ENCODE peak calls at places on chromosomes 6 and 20, in ten cellular contexts. T is A549, B is left ventricle myocardium inferior, S is IMR-90, W is cardiac muscle cell, Y is HCT116, F is fibroblast of lung, I is body of pancreas, N is tibial nerve, G is OCI-LY7. Z is an unnamed sample. For H3K4me1, the result is how much of the 10 kb centered on the place peaks cover.

GRCh38 chr20:56788041-56788670 is 159.1 kb downstream of the TFAP2C start:
- DNase-seq in T (peak), B (no peak), S (peak), W (no peak), Y (peak), F (peak), I (peak), N (peak), G (no peak), Z (no peak)

GRCh38 chr6:37029249-37029959 is 23.9 kb downstream of the FGD2 start:
- DNase-seq in T (peak), B (peak), S (peak), W (peak), Y (peak), F (peak), I (peak), N (peak), G (peak), Z (no peak)

GRCh38 chr6:71349976-71350615 is 61.5 kb downstream of the OGFRL1 start:
- DNase-seq in T (no peak), B (no peak), S (peak), W (no peak), Y (no peak), F (peak), I (no peak), N (peak), G (no peak), Z (no peak)

GRCh38 chr6:23511797-23512196 is 614.2 kb upstream of the NRSN1 start:
- DNase-seq in T (no peak), B (no peak), S (no peak), W (no peak), Y (no peak), F (no peak), I (no peak), N (no peak), G (no peak), Z (no peak)

GRCh38 chr20:34215711-34216381 is 25.4 kb upstream of the ASIP start:
- DNase-seq in T (peak), B (peak), S (peak), W (peak), Y (peak), F (peak), I (peak), N (peak), G (no peak), Z (peak)

GRCh38 chr6:139498715-139499114 is 124.3 kb upstream of the CITED2 start:
- DNase-seq in T (no peak), B (no peak), S (no peak), W (no peak), Y (no peak), F (no peak), I (no peak), N (no peak), G (no peak), Z (no peak)

GRCh38 chr6:4873928-4874327 is 97.7 kb downstream of the CDYL start:
- DNase-seq in T (no peak), B (no peak), S (no peak), W (no peak), Y (no peak), F (no peak), I (no peak), N (no peak), G (no peak), Z (no peak)

GRCh38 chr6:93120154-93120742 is 299.1 kb downstream of the EPHA7 start:
- DNase-seq in T (no peak), B (no peak), S (no peak), W (no peak), Y (no peak), F (no peak), I (no peak), N (no peak), G (no peak), Z (no peak)

GRCh38 chr20:45052698-45053440 is 48.1 kb downstream of the KCNS1 start:
- DNase-seq in T (no peak), B (no peak), S (peak), W (no peak), Y (no peak), F (peak), I (no peak), N (no peak), G (peak), Z (no peak)

GRCh38 chr6:73134588-73134987 is 90.7 kb downstream of the KHDC1L start:
- DNase-seq in T (no peak), B (no peak), S (peak), W (no peak), Y (peak), F (peak), I (peak), N (no peak), G (peak), Z (no peak)

GRCh38 chr6:41059569-41059968 is 6.6 kb downstream of the APOBEC2 start:
- DNase-seq in T (no peak), B (no peak), S (peak), W (no peak), Y (no peak), F (peak), I (no peak), N (no peak), G (no peak), Z (no peak)

DNA sequence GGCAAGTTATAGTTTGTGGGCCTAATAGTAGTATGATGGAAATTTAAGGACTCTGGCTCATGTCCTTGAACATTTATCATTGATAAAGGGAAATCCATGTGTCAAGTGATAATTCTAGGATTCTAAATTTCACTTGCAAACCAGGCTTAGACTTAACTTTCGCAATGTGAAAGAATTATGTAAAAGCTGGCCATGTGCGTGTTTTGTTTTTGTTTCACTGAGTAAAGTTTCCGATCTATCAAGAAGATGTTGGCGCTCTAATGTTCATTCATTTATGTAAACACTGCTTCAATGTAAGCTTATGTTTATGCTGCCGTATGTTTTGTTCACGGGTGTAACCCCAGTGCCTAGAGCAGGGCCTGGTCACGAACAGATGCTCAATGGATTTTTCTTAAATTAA is 302.0 kb downstream of the SOX4 start:
- DNase-seq in T (no peak), B (no peak), S (peak), W (no peak), Y (no peak), F (no peak), I (no peak), N (no peak), G (no peak), Z (no peak)
- H3K4me3 ChIP-seq in T (no peak), B (no peak), S (no peak), W (no peak), Y (no peak), F (no peak), I (no peak), N (no peak), G (no peak), Z (no peak)

DNA sequence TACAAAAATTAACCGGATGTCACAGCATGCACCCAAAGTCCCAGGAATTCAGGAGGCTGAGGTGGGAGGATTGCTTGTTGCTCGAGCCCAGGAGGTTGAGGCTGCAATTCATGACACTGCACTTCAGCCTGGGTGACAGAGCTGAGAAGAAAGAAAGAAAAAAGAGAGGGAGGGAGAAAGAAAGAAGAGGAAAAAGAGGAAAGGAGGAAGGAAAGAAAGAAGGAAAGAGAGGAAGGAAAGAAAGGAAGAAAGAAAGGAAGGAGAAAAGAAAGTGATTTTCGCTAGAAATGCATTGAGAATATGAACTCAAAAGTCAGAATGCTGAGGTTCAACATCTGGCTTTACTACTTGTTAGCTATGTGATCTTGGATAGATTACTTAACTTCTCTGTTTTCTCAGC is 6.6 kb downstream of the SENP6 start:
- DNase-seq in T (no peak), B (no peak), S (no peak), W (no peak), Y (no peak), F (no peak), I (no peak), N (no peak), G (no peak), Z (no peak)
- H3K4me1 ChIP-seq in T (under half), B (half or more), S (under half), W (under half), Y (under half), F (under half), I (half or more), N (under half), G (half or more), Z (half or more)

GRCh38 chr6:141675957-141676356 is 456.8 kb upstream of the GJE1 start:
- DNase-seq in T (no peak), B (no peak), S (peak), W (no peak), Y (peak), F (peak), I (no peak), N (no peak), G (no peak), Z (no peak)

GRCh38 chr6:141682391-141682790 is 450.3 kb upstream of the GJE1 start:
- DNase-seq in T (no peak), B (no peak), S (no peak), W (no peak), Y (no peak), F (no peak), I (no peak), N (no peak), G (no peak), Z (no peak)

DNA sequence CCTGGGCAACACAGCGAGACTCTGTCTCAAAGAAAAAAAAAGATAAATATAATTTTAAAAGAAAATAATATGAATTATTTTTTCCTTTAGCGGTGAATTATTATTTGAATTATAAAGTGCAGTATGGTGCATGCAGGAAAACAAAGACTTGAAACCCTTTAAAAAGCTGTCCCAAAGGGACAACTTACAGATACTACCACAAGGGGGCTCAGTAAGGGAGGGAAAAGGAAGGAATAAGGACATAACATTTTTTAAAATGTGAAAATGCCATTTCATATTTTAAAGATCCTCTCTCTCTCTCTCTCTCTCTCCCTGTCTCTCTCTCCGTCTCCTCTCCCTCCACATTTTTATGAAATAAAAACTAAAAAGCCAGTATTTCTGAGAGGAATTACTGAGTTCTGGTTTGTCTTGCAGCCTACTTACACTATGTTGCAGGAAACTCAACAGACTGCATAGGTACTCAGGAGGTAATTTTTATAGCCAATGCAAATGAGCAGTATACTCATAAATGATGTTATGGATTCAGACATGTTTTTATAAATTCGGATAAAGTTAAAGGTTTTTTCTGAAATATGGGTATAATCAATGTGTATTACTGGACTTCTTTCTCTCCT is 455.0 kb upstream of the GJE1 start:
- DNase-seq in T (no peak), B (no peak), S (peak), W (peak), Y (peak), F (peak), I (no peak), N (no peak), G (peak), Z (no peak)
- TF ChIP-seq CTCF in T (peak), B (peak), S (peak), W (peak), Y (peak), F (peak), I (peak), N (peak), G (peak), Z (peak)

GRCh38 chr20:63129376-63129965 is 86.5 kb downstream of the YTHDF1 start:
- DNase-seq in T (no peak), B (no peak), S (no peak), W (no peak), Y (no peak), F (no peak), I (no peak), N (no peak), G (no peak), Z (no peak)
- H3K4me3 ChIP-seq in T (no peak), B (no peak), S (no peak), W (no peak), Y (no peak), F (no peak), I (no peak), N (no peak), G (no peak), Z (no peak)

GRCh38 chr20:43936371-43936770 is 21.7 kb downstream of the TOX2 start:
- DNase-seq in T (no peak), B (no peak), S (peak), W (no peak), Y (no peak), F (peak), I (no peak), N (no peak), G (no peak), Z (no peak)
- H3K4me1 ChIP-seq in T (under half), B (under half), S (under half), W (under half), Y (under half), F (under half), I (under half), N (under half), G (under half), Z (under half)

GRCh38 chr20:1174787-1175186 is 10.0 kb downstream of the TMEM74B start:
- DNase-seq in T (no peak), B (no peak), S (no peak), W (no peak), Y (no peak), F (no peak), I (no peak), N (no peak), G (no peak), Z (no peak)

GRCh38 chr20:1178623-1179022 is 6.2 kb downstream of the TMEM74B start:
- DNase-seq in T (no peak), B (no peak), S (no peak), W (no peak), Y (no peak), F (no peak), I (no peak), N (no peak), G (no peak), Z (no peak)

GRCh38 chr20:1180949-1181348 is 3.8 kb downstream of the TMEM74B start:
- DNase-seq in T (no peak), B (no peak), S (no peak), W (no peak), Y (no peak), F (no peak), I (no peak), N (no peak), G (no peak), Z (no peak)

GRCh38 chr20:1178103-1178502 is 6.7 kb downstream of the TMEM74B start:
- DNase-seq in T (no peak), B (no peak), S (no peak), W (no peak), Y (no peak), F (no peak), I (no peak), N (no peak), G (no peak), Z (no peak)

DNA sequence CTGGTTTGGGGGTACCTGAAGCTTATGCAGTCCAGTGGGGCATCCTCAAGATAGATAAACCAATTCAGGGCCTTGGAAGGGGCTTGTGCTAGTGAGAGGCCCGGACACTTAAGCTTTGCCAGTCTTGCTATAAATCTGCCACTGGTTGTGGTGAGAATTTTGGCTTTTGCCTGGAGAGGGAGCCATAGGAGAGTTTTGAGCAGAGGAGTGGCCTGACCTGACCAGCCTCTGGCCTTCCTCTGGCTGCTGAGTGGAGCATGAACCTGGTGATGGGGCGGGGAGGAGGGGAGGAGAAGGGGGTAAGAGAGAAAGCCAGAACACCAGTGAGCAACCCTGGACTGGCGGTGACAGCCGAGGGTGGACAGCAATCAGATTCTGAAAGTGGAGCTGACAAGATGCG is 7.1 kb downstream of the TMEM74B start:
- DNase-seq in T (no peak), B (no peak), S (peak), W (peak), Y (peak), F (no peak), I (no peak), N (no peak), G (no peak), Z (no peak)
- TF ChIP-seq CTCF in T (peak), B (no peak), S (no peak), W (no peak), Y (peak), F (no peak), I (no peak), N (no peak), G (peak), Z (no peak)

DNA sequence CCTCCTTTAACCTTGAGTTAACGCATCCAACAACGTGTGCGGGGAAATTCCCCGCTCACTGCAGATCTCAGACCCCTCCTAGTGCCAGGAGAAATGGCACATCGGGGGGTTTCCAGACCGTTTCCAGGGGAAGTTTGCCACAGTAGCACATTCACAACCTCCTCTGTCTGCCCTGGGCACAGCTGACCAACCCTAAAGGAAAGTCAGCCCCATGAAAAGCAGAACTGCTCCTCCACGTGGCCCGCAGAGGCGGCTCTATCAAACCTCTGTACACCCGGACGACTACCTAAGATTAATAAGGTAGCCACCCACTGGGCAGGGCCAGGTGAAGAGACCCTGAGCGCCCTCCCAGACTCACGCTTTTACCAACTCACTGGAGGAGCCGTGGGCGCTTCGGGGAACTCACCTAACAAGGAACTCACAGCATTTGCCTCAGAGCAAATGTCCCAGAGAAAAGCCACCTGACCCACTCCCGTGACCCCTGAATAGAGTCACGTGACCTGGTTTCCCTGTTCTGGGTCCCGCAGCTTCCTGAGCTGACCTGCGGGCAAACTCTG is 93.1 kb downstream of the PRND start:
- DNase-seq in T (no peak), B (peak), S (no peak), W (no peak), Y (no peak), F (no peak), I (peak), N (no peak), G (peak), Z (no peak)
- H3K4me3 ChIP-seq in T (no peak), B (peak), S (no peak), W (no peak), Y (no peak), F (no peak), I (no peak), N (peak), G (peak), Z (peak)

GRCh38 chr6:151044465-151045441 is 179.3 kb downstream of the MTHFD1L start:
- DNase-seq in T (peak), B (peak), S (peak), W (no peak), Y (peak), F (peak), I (peak), N (peak), G (no peak), Z (peak)
- H3K4me1 ChIP-seq in T (half or more), B (under half), S (under half), W (under half), Y (half or more), F (under half), I (under half), N (under half), G (under half), Z (under half)

GRCh38 chr20:51545515-51545914 is 3.0 kb upstream of the NFATC2 start:
- DNase-seq in T (no peak), B (no peak), S (no peak), W (no peak), Y (no peak), F (no peak), I (no peak), N (no peak), G (no peak), Z (no peak)

GRCh38 chr20:51541189-51542032 is 1.1 kb downstream of the NFATC2 start:
- DNase-seq in T (no peak), B (peak), S (peak), W (peak), Y (no peak), F (peak), I (peak), N (peak), G (peak), Z (peak)

GRCh38 chr20:51542894-51543788 is 622 bp upstream of the NFATC2 start:
- DNase-seq in T (no peak), B (no peak), S (no peak), W (no peak), Y (no peak), F (no peak), I (no peak), N (no peak), G (peak), Z (no peak)

GRCh38 chr20:51540585-51540984 is 1.9 kb downstream of the NFATC2 start:
- DNase-seq in T (no peak), B (no peak), S (no peak), W (no peak), Y (no peak), F (no peak), I (no peak), N (no peak), G (no peak), Z (no peak)

GRCh38 chr20:51542033-51542893 is at the start of gene NFATC2:
- DNase-seq in T (no peak), B (peak), S (no peak), W (peak), Y (no peak), F (no peak), I (peak), N (no peak), G (peak), Z (no peak)
- TF ChIP-seq CTCF in T (no peak), B (peak), S (no peak), W (peak), Y (peak), F (no peak), I (no peak), N (peak), G (peak), Z (no peak)

GRCh38 chr6:32816746-32817204 is at the start of gene HLA-DOB:
- DNase-seq in T (no peak), B (no peak), S (peak), W (peak), Y (peak), F (peak), I (no peak), N (peak), G (peak), Z (no peak)
- H3K4me3 ChIP-seq in T (no peak), B (no peak), S (no peak), W (no peak), Y (no peak), F (no peak), I (no peak), N (peak), G (peak), Z (no peak)

Z was measured in thoracic aorta.